ENCODE peak calls at places on chromosome 15, in nine cellular contexts. B, U, O, R, L, E, P, F and T are unnamed samples.

GRCh38 chr15:52171807-52172206 is 19.4 kb downstream of the GNB5 start:
- DNase-seq in B (no peak), U (no peak), O (no peak), R (no peak), L (no peak), E (no peak), P (no peak), F (no peak), T (no peak)

GRCh38 chr15:92958105-92958504 is 58.0 kb downstream of the CHD2 start:
- DNase-seq in B (peak; percentile 70), U (no peak), O (peak; percentile 25), R (no peak), L (no peak), E (no peak), P (no peak), F (peak; percentile 35), T (no peak)

GRCh38 chr15:90871716-90872480 is 3.5 kb downstream of the FURIN start:
- DNase-seq in B (no peak), U (no peak), O (no peak), R (no peak), L (no peak), E (peak; percentile 52), P (peak; percentile 63), F (no peak), T (no peak)

GRCh38 chr15:76161153-76162049 is 101.6 kb downstream of the TMEM266 start:
- DNase-seq in B (no peak), U (no peak), O (no peak), R (no peak), L (no peak), E (no peak), P (no peak), F (no peak), T (no peak)

GRCh38 chr15:80777137-80777536 is 2.0 kb upstream of the CEMIP start:
- DNase-seq in B (no peak), U (no peak), O (peak; percentile 84), R (no peak), L (no peak), E (peak; percentile 66), P (peak; percentile 35), F (no peak), T (no peak)

GRCh38 chr15:38844683-38845195 is 280.1 kb upstream of the RASGRP1 start:
- DNase-seq in B (no peak), U (no peak), O (no peak), R (no peak), L (no peak), E (no peak), P (no peak), F (no peak), T (no peak)

GRCh38 chr15:34049096-34049495 is 10.1 kb upstream of the AVEN start:
- DNase-seq in B (no peak), U (no peak), O (peak; percentile 50), R (no peak), L (no peak), E (no peak), P (peak; percentile 25), F (no peak), T (no peak)

GRCh38 chr15:101528917-101529299 is 39.4 kb upstream of the PCSK6 start:
- DNase-seq in B (no peak), U (no peak), O (no peak), R (no peak), L (no peak), E (no peak), P (no peak), F (no peak), T (no peak)

GRCh38 chr15:45376300-45376928 is 1.9 kb downstream of the GATM start:
- DNase-seq in B (no peak), U (no peak), O (no peak), R (no peak), L (no peak), E (no peak), P (no peak), F (no peak), T (no peak)

GRCh38 chr15:71730277-71731144 is 79.8 kb upstream of the NR2E3 start:
- DNase-seq in B (peak; percentile 5), U (no peak), O (peak; percentile 41), R (peak; percentile 61), L (peak; percentile 2), E (no peak), P (peak; percentile 78), F (peak; percentile 7), T (no peak)

GRCh38 chr15:36951747-36952247 is 148.6 kb downstream of the MEIS2 start:
- DNase-seq in B (no peak), U (no peak), O (peak; percentile 82), R (no peak), L (no peak), E (no peak), P (no peak), F (no peak), T (no peak)

GRCh38 chr15:80456517-80457497 is 52.6 kb downstream of the ARNT2 start:
- DNase-seq in B (no peak), U (no peak), O (no peak), R (no peak), L (no peak), E (no peak), P (peak; percentile 29), F (no peak), T (no peak)

GRCh38 chr15:78836333-78836732 is 25.1 kb upstream of the ADAMTS7 start:
- DNase-seq in B (no peak), U (no peak), O (no peak), R (no peak), L (no peak), E (no peak), P (no peak), F (no peak), T (no peak)

GRCh38 chr15:96792216-96792615 is 461.7 kb downstream of the NR2F2 start:
- DNase-seq in B (no peak), U (no peak), O (no peak), R (no peak), L (no peak), E (no peak), P (no peak), F (no peak), T (no peak)

GRCh38 chr15:88651971-88652370 is 13.2 kb downstream of the ISG20 start:
- DNase-seq in B (no peak), U (no peak), O (no peak), R (no peak), L (no peak), E (no peak), P (no peak), F (no peak), T (no peak)

GRCh38 chr15:92636401-92636949 is 19.1 kb downstream of the FAM174B start:
- DNase-seq in B (no peak), U (no peak), O (no peak), R (no peak), L (no peak), E (no peak), P (no peak), F (no peak), T (no peak)

GRCh38 chr15:57213783-57214366 is 162.4 kb upstream of the CGNL1 start:
- DNase-seq in B (no peak), U (no peak), O (no peak), R (peak; percentile 48), L (no peak), E (no peak), P (peak; percentile 40), F (no peak), T (no peak)

GRCh38 chr15:35289029-35289617 is 204.0 kb upstream of the NANOGP8 start:
- DNase-seq in B (no peak), U (peak; percentile 9), O (peak; percentile 48), R (peak; percentile 37), L (no peak), E (no peak), P (peak; percentile 75), F (no peak), T (no peak)